ENCODE peak calls at places on chromosomes 11 and 22, in five cellular contexts. H is naive thymus-derived CD4-positive, alpha-beta T cell; Q is ovary; L is A549; T is aorta. O is an unnamed sample.

GRCh38 chr22:39318507-39319283 is 728 bp downstream of the RPL3 start:
- DNase-seq in H (no peak), Q (no peak), L (no peak), T (peak; percentile 54), O (peak; percentile 65)

GRCh38 chr11:134633276-134633675 is 221.2 kb upstream of the B3GAT1 start:
- DNase-seq in H (no peak), Q (no peak), L (no peak), T (no peak), O (no peak)

GRCh38 chr22:38292694-38293093 is 19.9 kb upstream of the TMEM184B start:
- DNase-seq in H (no peak), Q (no peak), L (no peak), T (no peak), O (no peak)

GRCh38 chr22:19928207-19928606 is 13.4 kb upstream of the COMT start:
- DNase-seq in H (no peak), Q (no peak), L (no peak), T (no peak), O (no peak)

GRCh38 chr11:16226245-16226644 is 130.1 kb downstream of the SOX6 start:
- DNase-seq in H (no peak), Q (peak; percentile 30), L (peak; percentile 3), T (no peak), O (peak; percentile 80)

GRCh38 chr11:13261600-13262061 is 16.0 kb upstream of the BMAL1 start:
- DNase-seq in H (no peak), Q (no peak), L (peak; percentile 69), T (no peak), O (no peak)

GRCh38 chr11:20097319-20098221 is 62.7 kb downstream of the DBX1 start:
- DNase-seq in H (no peak), Q (no peak), L (no peak), T (peak; percentile 60), O (no peak)

GRCh38 chr11:32729976-32730375 is 64.5 kb downstream of the CCDC73 start:
- DNase-seq in H (no peak), Q (no peak), L (no peak), T (no peak), O (no peak)

GRCh38 chr11:33373636-33374035 is 116.5 kb downstream of the HIPK3 start:
- DNase-seq in H (no peak), Q (no peak), L (no peak), T (no peak), O (no peak)

GRCh38 chr11:93225642-93226041 is 27.9 kb upstream of the SLC36A4 start:
- DNase-seq in H (no peak), Q (no peak), L (peak; percentile 13), T (no peak), O (no peak)

GRCh38 chr11:31725176-31725575 is 85.9 kb downstream of the PAX6 start:
- DNase-seq in H (no peak), Q (no peak), L (no peak), T (no peak), O (no peak)

GRCh38 chr22:42787357-42787736 is 66.7 kb upstream of the A4GALT start:
- DNase-seq in H (no peak), Q (no peak), L (no peak), T (no peak), O (peak; percentile 23)

GRCh38 chr11:73273246-73273890 is 1.2 kb downstream of the P2RY6 start:
- DNase-seq in H (no peak), Q (peak; percentile 3), L (no peak), T (peak; percentile 38), O (no peak)

GRCh38 chr22:50621948-50622722 is 5.8 kb downstream of the ARSA start:
- DNase-seq in H (no peak), Q (no peak), L (no peak), T (no peak), O (peak; percentile 58)

GRCh38 chr11:128336203-128336602 is 251.2 kb downstream of the ETS1 start:
- DNase-seq in H (no peak), Q (no peak), L (no peak), T (peak; percentile 59), O (peak; percentile 82)

GRCh38 chr11:130631119-130631518 is 182.7 kb downstream of the ADAMTS15 start:
- DNase-seq in H (no peak), Q (no peak), L (peak; percentile 31), T (no peak), O (no peak)

GRCh38 chr11:44711113-44711512 is 15.6 kb upstream of the TSPAN18 start:
- DNase-seq in H (no peak), Q (no peak), L (no peak), T (no peak), O (no peak)

GRCh38 chr11:85825590-85825989 is 14.6 kb upstream of the SYTL2 start:
- DNase-seq in H (no peak), Q (no peak), L (no peak), T (no peak), O (no peak)

GRCh38 chr11:85826096-85826855 is 15.3 kb upstream of the SYTL2 start:
- DNase-seq in H (no peak), Q (peak; percentile 38), L (peak; percentile 84), T (no peak), O (peak; percentile 68)

GRCh38 chr11:85822814-85823213 is 11.9 kb upstream of the SYTL2 start:
- DNase-seq in H (no peak), Q (no peak), L (no peak), T (no peak), O (no peak)

GRCh38 chr11:85823816-85824215 is 12.9 kb upstream of the SYTL2 start:
- DNase-seq in H (peak; percentile 61), Q (no peak), L (no peak), T (no peak), O (no peak)

GRCh38 chr11:85821636-85822035 is 10.7 kb upstream of the SYTL2 start:
- DNase-seq in H (no peak), Q (no peak), L (no peak), T (no peak), O (no peak)
- H3K27ac ChIP-seq in H (no peak overlapping the region), Q (no peak overlapping the region), L (peak overlapping the region; percentile 64), T (no peak overlapping the region), O (no peak overlapping the region)

GRCh38 chr11:70592641-70593165 is 194.4 kb downstream of the CTTN start:
- DNase-seq in H (no peak), Q (no peak), L (no peak), T (no peak), O (no peak)

GRCh38 chr11:70595016-70595415 is 196.7 kb downstream of the CTTN start:
- DNase-seq in H (no peak), Q (no peak), L (no peak), T (no peak), O (no peak)

GRCh38 chr11:70593446-70593983 is 195.2 kb downstream of the CTTN start:
- DNase-seq in H (no peak), Q (no peak), L (no peak), T (no peak), O (peak; percentile 8)

GRCh38 chr11:70595452-70595851 is 197.1 kb downstream of the CTTN start:
- DNase-seq in H (no peak), Q (no peak), L (no peak), T (no peak), O (no peak)

GRCh38 chr11:70594031-70594430 is 195.7 kb downstream of the CTTN start:
- DNase-seq in H (no peak), Q (no peak), L (no peak), T (no peak), O (no peak)
- H3K9me3 ChIP-seq in H (no peaks in the 10 kb centered on the region), Q (no peaks in the 10 kb centered on the region), L (no peaks in the 10 kb centered on the region), T (peaks cover under 1% of the 10 kb centered on the region), O (no peaks in the 10 kb centered on the region)

GRCh38 chr11:46719048-46719542 is at the start of gene F2:
- DNase-seq in H (no peak), Q (no peak), L (no peak), T (no peak), O (no peak)
- H3K27ac ChIP-seq in H (no peak within 1 kb of the TSS), Q (no peak within 1 kb of the TSS), L (peak within 1 kb of the TSS; percentile 89), T (no peak within 1 kb of the TSS), O (no peak within 1 kb of the TSS)

GRCh38 chr11:21278840-21279239 is 609.5 kb downstream of the NELL1 start:
- DNase-seq in H (no peak), Q (no peak), L (no peak), T (no peak), O (no peak)
- H3K9me3 ChIP-seq in H (no peaks in the 10 kb centered on the region), Q (no peaks in the 10 kb centered on the region), L (no peaks in the 10 kb centered on the region), T (no peaks in the 10 kb centered on the region), O (no peaks in the 10 kb centered on the region)

DNA sequence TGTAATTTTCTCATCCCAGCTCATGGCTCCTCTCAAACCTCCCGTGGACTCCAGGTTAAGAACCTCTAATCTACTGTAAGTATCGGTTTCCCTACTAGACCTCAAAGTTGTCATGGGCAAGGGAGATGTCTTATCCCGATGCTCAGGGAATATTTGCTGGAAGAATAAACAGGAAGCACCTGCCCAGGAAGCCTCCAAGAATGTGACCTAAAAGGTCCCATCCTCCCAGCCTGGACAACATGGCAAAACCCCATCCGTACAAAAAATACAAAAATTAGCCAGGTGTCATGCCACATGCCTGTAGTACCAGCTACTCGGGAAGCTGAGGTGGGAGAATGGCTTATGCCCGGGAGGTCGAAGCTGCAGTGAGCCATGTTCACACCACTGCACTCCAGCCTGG is 62.4 kb downstream of the APOL1 start:
- DNase-seq in H (no peak), Q (no peak), L (no peak), T (no peak), O (peak; percentile 17)
- H3K27ac ChIP-seq in H (no peak overlapping the region), Q (no peak overlapping the region), L (no peak overlapping the region), T (no peak overlapping the region), O (no peak overlapping the region)

DNA sequence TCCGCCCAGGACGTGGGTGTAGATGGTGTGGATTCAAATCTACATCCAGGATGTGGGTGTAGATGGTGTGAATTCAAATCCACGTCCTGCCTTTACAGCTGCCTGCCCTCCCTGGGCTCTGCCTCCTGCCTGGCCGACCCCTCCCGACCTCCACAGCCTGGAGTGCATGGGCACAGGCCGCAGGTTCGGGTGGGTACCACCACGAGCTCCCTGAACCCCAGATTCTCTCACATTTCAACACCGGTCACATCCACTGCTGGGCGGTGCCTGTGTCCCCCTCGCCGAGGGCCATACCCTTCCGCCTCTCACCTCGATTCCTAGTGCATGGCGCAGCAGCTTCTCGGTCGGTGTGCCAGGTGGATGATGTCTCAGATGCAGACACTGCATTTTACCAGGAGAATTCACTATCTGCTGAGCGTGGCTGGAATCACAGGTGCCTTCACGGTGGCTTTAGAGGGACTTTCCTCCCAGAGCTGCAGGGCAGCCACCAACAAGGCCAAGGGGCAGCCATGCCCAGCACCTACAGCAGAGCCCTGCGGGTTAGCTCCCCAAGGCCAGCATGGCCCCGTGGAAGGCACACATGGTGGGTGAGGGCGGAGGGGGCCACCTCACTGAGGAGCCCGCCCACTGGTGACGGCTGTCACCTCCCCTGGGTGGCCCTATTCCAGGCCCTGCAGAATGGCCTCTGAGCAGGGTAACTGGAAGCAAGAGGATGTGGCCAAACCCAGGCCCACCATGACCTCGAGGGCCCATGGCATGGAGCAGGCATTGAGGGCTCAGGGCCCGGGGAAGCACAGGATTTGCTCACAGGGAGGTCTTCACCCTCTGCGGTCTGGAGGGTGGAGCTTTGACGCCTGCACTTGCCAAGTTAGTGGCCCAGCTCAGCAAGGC is 638.5 kb downstream of the TBC1D22A start:
- DNase-seq in H (no peak), Q (no peak), L (no peak), T (no peak), O (no peak)
- H3K9me3 ChIP-seq in H (no peaks in the 10 kb centered on the region), Q (no peaks in the 10 kb centered on the region), L (no peaks in the 10 kb centered on the region), T (no peaks in the 10 kb centered on the region), O (no peaks in the 10 kb centered on the region)

DNA sequence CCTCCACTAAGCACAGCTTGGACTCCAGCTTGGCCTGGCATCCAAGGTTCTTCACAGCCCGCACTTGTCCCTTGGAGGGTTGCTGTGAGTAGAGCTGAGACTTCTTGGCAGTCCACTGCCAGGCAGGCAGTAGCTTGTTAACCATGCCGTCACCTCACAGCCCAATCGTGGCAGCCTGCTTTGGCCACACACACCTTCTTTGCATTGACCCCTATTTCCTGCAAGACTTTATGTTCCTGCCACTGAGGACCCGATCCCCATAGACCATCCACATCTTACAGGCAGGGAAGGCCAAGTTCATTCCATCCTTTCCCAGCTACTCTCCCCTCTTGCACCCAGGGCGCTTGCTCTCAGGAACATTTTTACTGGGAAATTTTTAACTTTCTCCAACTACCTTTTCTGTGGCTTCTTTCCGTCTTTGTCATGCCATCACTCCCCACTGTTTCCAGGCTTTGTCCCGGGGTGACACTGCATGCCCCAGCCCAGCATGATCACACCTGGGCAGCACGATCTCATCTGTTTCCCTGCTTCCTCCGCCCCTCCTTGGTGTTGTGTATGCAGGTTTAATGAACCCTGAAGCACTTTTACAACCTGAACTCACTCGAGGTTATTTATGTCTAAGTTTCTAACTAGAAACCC is 2.6 kb upstream of the PYGM start:
- DNase-seq in H (no peak), Q (no peak), L (no peak), T (no peak), O (no peak)
- H3K27ac ChIP-seq in H (peak overlapping the region; percentile 60), Q (no peak overlapping the region), L (no peak overlapping the region), T (no peak overlapping the region), O (peak overlapping the region; percentile 24)

O was measured in right cardiac atrium.